ENCODE peak calls at places on chromosomes 5 and 9, in five cellular contexts. One of them, this sample, is unnamed.

GRCh38 chr5:39019231-39019630 is 55.0 kb downstream of the RICTOR start:
- DNase-seq in T follicular helper cell: no peak
- DNase-seq in fibroblast of lung: peak; percentile 30
- DNase-seq in Daoy: no peak
- DNase-seq in smooth muscle cell of the brain vasculature: no peak
- DNase-seq in this sample: no peak

GRCh38 chr9:131096490-131097258 is at the start of gene AIF1L:
- DNase-seq in smooth muscle cell of the brain vasculature: no peak
- DNase-seq in Daoy: peak; percentile 29
- DNase-seq in fibroblast of lung: no peak
- DNase-seq in T follicular helper cell: no peak
- DNase-seq in this sample: no peak

GRCh38 chr5:126597156-126597555 is 2.1 kb upstream of the ALDH7A1 start:
- DNase-seq in T follicular helper cell: no peak
- DNase-seq in fibroblast of lung: peak; percentile 84
- DNase-seq in Daoy: no peak
- DNase-seq in smooth muscle cell of the brain vasculature: no peak
- DNase-seq in this sample: no peak

GRCh38 chr5:136734638-136735037 is 369.3 kb upstream of the TRPC7 start:
- DNase-seq in T follicular helper cell: no peak
- DNase-seq in smooth muscle cell of the brain vasculature: no peak
- DNase-seq in Daoy: no peak
- DNase-seq in fibroblast of lung: no peak
- DNase-seq in this sample: no peak

GRCh38 chr9:89185980-89186379 is 7.4 kb upstream of the SHC3 start:
- DNase-seq in fibroblast of lung: peak; percentile 16
- DNase-seq in smooth muscle cell of the brain vasculature: no peak
- DNase-seq in T follicular helper cell: no peak
- DNase-seq in Daoy: peak; percentile 52
- DNase-seq in this sample: no peak

GRCh38 chr9:89868100-89868499 is 263.3 kb downstream of the GADD45G start:
- DNase-seq in Daoy: no peak
- DNase-seq in fibroblast of lung: no peak
- DNase-seq in smooth muscle cell of the brain vasculature: no peak
- DNase-seq in T follicular helper cell: no peak
- DNase-seq in this sample: no peak

GRCh38 chr9:132644251-132644650 is 25.5 kb downstream of the DDX31 start:
- DNase-seq in T follicular helper cell: no peak
- DNase-seq in fibroblast of lung: no peak
- DNase-seq in Daoy: peak; percentile 17
- DNase-seq in smooth muscle cell of the brain vasculature: no peak
- DNase-seq in this sample: no peak

GRCh38 chr9:99359336-99359735 is 137.3 kb downstream of the SEC61B start:
- DNase-seq in Daoy: no peak
- DNase-seq in smooth muscle cell of the brain vasculature: no peak
- DNase-seq in T follicular helper cell: no peak
- DNase-seq in fibroblast of lung: no peak
- DNase-seq in this sample: no peak